ENCODE peak calls at places on chromosomes 7 and 10, in four cellular contexts. Y is HepG2, Q is GM12878, G is HCT116. A is an unnamed sample.

GRCh38 chr10:14014423-14014822 is 316.3 kb downstream of the FRMD4A start:
- ATAC-seq in Y (no peak), Q (no peak), G (no peak), A (no peak)

GRCh38 chr10:78451592-78451991 is 417.9 kb downstream of the RPS24 start:
- ATAC-seq in Y (no peak), Q (no peak), G (no peak), A (peak; percentile 22)

GRCh38 chr10:95761939-95762492 is 6.1 kb downstream of the ENTPD1 start:
- ATAC-seq in Y (no peak), Q (peak; percentile 4), G (no peak), A (no peak)

GRCh38 chr7:103065666-103066065 is 8.9 kb downstream of the FBXL13 start:
- ATAC-seq in Y (peak; percentile 94), Q (peak; percentile 96), G (peak; percentile 80), A (no peak)

GRCh38 chr10:75616874-75617478 is 185.6 kb downstream of the LRMDA start:
- ATAC-seq in Y (no peak), Q (no peak), G (no peak), A (no peak)

GRCh38 chr10:1631282-1631681 is 106.0 kb downstream of the ADARB2 start:
- ATAC-seq in Y (no peak), Q (no peak), G (no peak), A (no peak)

GRCh38 chr10:21049482-21049881 is 152.4 kb upstream of the NEBL start:
- ATAC-seq in Y (no peak), Q (no peak), G (no peak), A (no peak)

GRCh38 chr10:46299531-46300366 is 13.0 kb downstream of the ANTXRL start:
- ATAC-seq in Y (peak; percentile 30), Q (peak; percentile 33), G (no peak), A (no peak)

GRCh38 chr7:128444242-128444641 is 11.4 kb upstream of the HILPDA start:
- ATAC-seq in Y (peak; percentile 43), Q (peak; percentile 42), G (no peak), A (no peak)

GRCh38 chr7:75727881-75728592 is 10.7 kb downstream of the HIP1 start:
- ATAC-seq in Y (peak; percentile 93), Q (peak; percentile 60), G (peak; percentile 90), A (no peak)

GRCh38 chr7:44755698-44756627 is 7.3 kb downstream of the ZMIZ2 start:
- ATAC-seq in Y (no peak), Q (no peak), G (no peak), A (peak; percentile 4)

GRCh38 chr10:111203615-111204014 is 126.8 kb downstream of the ADRA2A start:
- ATAC-seq in Y (no peak), Q (no peak), G (no peak), A (peak; percentile 46)

GRCh38 chr10:99534939-99535763 is 2.4 kb downstream of the NKX2-3 start:
- ATAC-seq in Y (peak; percentile 53), Q (peak; percentile 24), G (no peak), A (peak; percentile 25)

GRCh38 chr7:157379493-157379892 is 42.7 kb downstream of the DNAJB6 start:
- ATAC-seq in Y (no peak), Q (no peak), G (no peak), A (no peak)

GRCh38 chr10:127922675-127923366 is 15.9 kb downstream of the PTPRE start:
- ATAC-seq in Y (peak; percentile 50), Q (no peak), G (peak; percentile 93), A (no peak)

GRCh38 chr7:5423272-5423843 is at the start of gene TNRC18:
- ATAC-seq in Y (no peak), Q (peak; percentile 4), G (no peak), A (peak; percentile 0)

GRCh38 chr10:124205432-124205831 is 112.0 kb upstream of the CHST15 start:
- ATAC-seq in Y (no peak), Q (no peak), G (no peak), A (no peak)

GRCh38 chr10:97116534-97117162 is 69.1 kb downstream of the SLIT1 start:
- ATAC-seq in Y (no peak), Q (no peak), G (no peak), A (no peak)

GRCh38 chr7:1234794-1235500 is 2.3 kb downstream of the UNCX start:
- ATAC-seq in Y (peak; percentile 10), Q (no peak), G (no peak), A (no peak)

GRCh38 chr10:88129013-88129412 is 265.6 kb downstream of the PTEN start:
- ATAC-seq in Y (no peak), Q (no peak), G (no peak), A (no peak)

GRCh38 chr10:94173594-94173993 is 179.9 kb downstream of the PLCE1 start:
- ATAC-seq in Y (no peak), Q (no peak), G (no peak), A (no peak)

GRCh38 chr10:94183666-94184264 is 179.0 kb downstream of the NOC3L start:
- ATAC-seq in Y (no peak), Q (peak; percentile 33), G (no peak), A (no peak)

GRCh38 chr10:94180576-94180975 is 182.2 kb downstream of the NOC3L start:
- ATAC-seq in Y (no peak), Q (no peak), G (no peak), A (no peak)

GRCh38 chr10:94174838-94175237 is 181.1 kb downstream of the PLCE1 start:
- ATAC-seq in Y (no peak), Q (no peak), G (no peak), A (peak; percentile 60)

DNA sequence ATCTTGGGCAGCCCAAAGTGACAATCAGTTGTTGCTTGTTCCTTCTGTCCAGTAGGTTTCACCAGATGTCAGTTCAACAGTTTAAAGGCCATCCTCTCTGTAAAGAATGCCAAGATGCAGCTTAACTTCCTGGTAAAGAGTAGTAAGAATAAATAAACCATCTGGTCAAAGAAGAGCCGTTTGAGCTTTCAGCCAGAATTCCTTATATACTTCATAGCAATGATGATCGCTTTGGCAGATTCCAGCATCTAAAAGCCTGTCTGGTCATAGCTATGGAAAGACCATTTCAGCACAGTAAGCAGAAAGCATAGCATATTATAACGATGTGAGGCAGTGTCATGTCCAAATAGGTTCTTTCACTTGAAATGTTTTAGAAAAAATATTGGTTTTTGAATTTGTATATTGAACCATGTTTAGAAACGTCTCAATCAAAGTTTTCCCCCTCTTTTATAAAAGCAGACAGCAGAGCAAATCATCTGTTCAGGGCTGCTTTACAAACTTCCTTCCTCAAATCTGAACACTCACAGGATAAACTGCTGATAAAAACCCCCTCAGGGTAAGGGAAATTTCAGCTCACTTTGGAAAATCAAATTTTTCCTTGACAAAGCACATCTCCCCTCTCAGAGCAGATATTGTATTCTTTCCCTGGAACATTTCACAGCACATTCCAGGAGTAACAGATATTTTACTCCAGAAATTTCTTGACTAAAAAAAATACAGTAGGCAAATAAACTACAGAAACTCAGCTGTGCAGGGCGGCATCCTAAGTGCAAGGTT is 184.1 kb downstream of the NOC3L start:
- ATAC-seq in Y (no peak), Q (no peak), G (no peak), A (no peak)
- H3K27ac ChIP-seq in Y (no peak overlapping the region), Q (no peak overlapping the region), G (no peak overlapping the region), A (no peak overlapping the region)

GRCh38 chr7:138565071-138565450 is 105.0 kb downstream of the TRIM24 start:
- ATAC-seq in Y (peak; percentile 39), Q (no peak), G (no peak), A (no peak)
- TF ChIP-seq POLR2AphosphoS5 in Y (peak; percentile 69), Q (no peak), G (no peak), A (no peak)

GRCh38 chr7:9102846-9103245 is 669.4 kb downstream of the NXPH1 start:
- ATAC-seq in Y (no peak), Q (no peak), G (no peak), A (no peak)

DNA sequence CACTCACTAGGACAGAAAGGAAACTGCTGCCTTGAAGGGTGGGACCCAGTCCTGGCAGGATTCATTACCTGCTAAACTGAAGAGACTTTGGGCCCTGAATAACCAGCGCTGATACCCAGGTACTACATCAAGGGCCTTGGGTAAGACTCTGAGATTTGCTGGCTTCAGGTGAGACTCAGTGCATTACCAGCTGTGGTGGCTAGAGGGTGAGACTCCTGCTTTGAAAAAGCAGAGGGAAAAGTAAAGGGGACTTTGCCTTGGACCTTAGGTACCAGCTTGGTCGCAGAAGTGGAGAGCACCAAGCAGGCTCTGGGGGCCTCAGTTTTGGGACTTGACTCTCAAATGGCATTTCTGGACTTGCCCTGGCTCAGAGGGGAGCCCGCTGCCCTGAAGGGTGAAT is 673.3 kb downstream of the NXPH1 start:
- ATAC-seq in Y (no peak), Q (no peak), G (no peak), A (no peak)
- H3K27ac ChIP-seq in Y (no peak overlapping the region), Q (no peak overlapping the region), G (no peak overlapping the region), A (no peak overlapping the region)

GRCh38 chr10:91137011-91137643 is 83.3 kb upstream of the PCGF5 start:
- ATAC-seq in Y (no peak), Q (no peak), G (no peak), A (no peak)

GRCh38 chr10:91140995-91141549 is 79.4 kb upstream of the PCGF5 start:
- ATAC-seq in Y (no peak), Q (peak; percentile 37), G (no peak), A (no peak)

GRCh38 chr10:91137822-91138221 is 82.6 kb upstream of the PCGF5 start:
- ATAC-seq in Y (no peak), Q (no peak), G (no peak), A (no peak)

GRCh38 chr10:91135113-91135512 is 85.3 kb upstream of the PCGF5 start:
- ATAC-seq in Y (peak; percentile 62), Q (no peak), G (no peak), A (no peak)
- TF ChIP-seq POLR2AphosphoS5 in Y (no peak), Q (no peak), G (no peak), A (no peak)

GRCh38 chr10:6795571-6795970 is 215.5 kb upstream of the PRKCQ start:
- ATAC-seq in Y (no peak), Q (no peak), G (no peak), A (no peak)

GRCh38 chr10:6794441-6794840 is 214.4 kb upstream of the PRKCQ start:
- ATAC-seq in Y (no peak), Q (no peak), G (no peak), A (no peak)

GRCh38 chr10:6796231-6796630 is 216.2 kb upstream of the PRKCQ start:
- ATAC-seq in Y (no peak), Q (no peak), G (no peak), A (no peak)
- H3K27ac ChIP-seq in Y (no peak overlapping the region), Q (no peak overlapping the region), G (no peak overlapping the region), A (no peak overlapping the region)

GRCh38 chr10:102408728-102409603 is 9.6 kb downstream of the PSD start:
- ATAC-seq in Y (peak; percentile 34), Q (peak; percentile 8), G (peak; percentile 78), A (peak; percentile 43)
- TF ChIP-seq POLR2AphosphoS5 in Y (no peak), Q (no peak), G (no peak), A (no peak)